ENCODE peak calls at places on chromosomes 12 and 14, in five cellular contexts. I is tibial nerve, L is fibroblast of lung, H is cardiac muscle cell, O is endothelial cell of umbilical vein. N is an unnamed sample. For H3K4me1, the result is how much of the 10 kb centered on the place peaks cover.

GRCh38 chr12:52380271-52380694 is 5.2 kb downstream of the KRT84 start:
- DNase-seq in I (no peak), L (peak), H (peak), O (peak), N (no peak)

GRCh38 chr12:60205500-60205899 is 609.7 kb downstream of the SLC16A7 start:
- DNase-seq in I (no peak), L (peak), H (peak), O (no peak), N (no peak)

GRCh38 chr12:30002677-30003076 is 218.9 kb upstream of the TMTC1 start:
- DNase-seq in I (no peak), L (no peak), H (no peak), O (no peak), N (no peak)

GRCh38 chr12:75212072-75212471 is 2.4 kb upstream of the KCNC2 start:
- DNase-seq in I (no peak), L (no peak), H (no peak), O (no peak), N (no peak)

GRCh38 chr12:117977373-117977772 is 8.6 kb upstream of the KSR2 start:
- DNase-seq in I (no peak), L (no peak), H (no peak), O (no peak), N (no peak)

GRCh38 chr14:49586673-49587460 is 687 bp upstream of the RPS29 start:
- DNase-seq in I (no peak), L (peak), H (peak), O (peak), N (no peak)

GRCh38 chr12:39764944-39765560 is 145.4 kb upstream of the ABCD2 start:
- DNase-seq in I (no peak), L (peak), H (peak), O (peak), N (no peak)

GRCh38 chr14:24461336-24461735 is 18.8 kb upstream of the SDR39U1 start:
- DNase-seq in I (no peak), L (no peak), H (no peak), O (no peak), N (no peak)

GRCh38 chr12:7498832-7499231 is 4.7 kb downstream of the CD163 start:
- DNase-seq in I (no peak), L (peak), H (peak), O (no peak), N (no peak)

GRCh38 chr14:22836301-22837058 is at the start of gene MMP14:
- DNase-seq in I (peak), L (peak), H (peak), O (peak), N (no peak)

GRCh38 chr12:62328296-62328921 is 68.2 kb downstream of the USP15 start:
- DNase-seq in I (no peak), L (peak), H (no peak), O (no peak), N (no peak)

GRCh38 chr12:34203866-34204620 is 181.7 kb downstream of the ALG10 start:
- DNase-seq in I (no peak), L (no peak), H (no peak), O (no peak), N (no peak)

GRCh38 chr14:68910540-68910939 is 68.6 kb downstream of the ACTN1 start:
- DNase-seq in I (no peak), L (no peak), H (no peak), O (no peak), N (no peak)

GRCh38 chr14:68908860-68909259 is 70.2 kb downstream of the ACTN1 start:
- DNase-seq in I (no peak), L (no peak), H (no peak), O (no peak), N (no peak)

GRCh38 chr14:68908201-68908600 is 70.9 kb downstream of the ACTN1 start:
- DNase-seq in I (no peak), L (no peak), H (no peak), O (no peak), N (no peak)

GRCh38 chr14:68913516-68913915 is 65.6 kb downstream of the ACTN1 start:
- DNase-seq in I (no peak), L (no peak), H (no peak), O (no peak), N (no peak)

DNA sequence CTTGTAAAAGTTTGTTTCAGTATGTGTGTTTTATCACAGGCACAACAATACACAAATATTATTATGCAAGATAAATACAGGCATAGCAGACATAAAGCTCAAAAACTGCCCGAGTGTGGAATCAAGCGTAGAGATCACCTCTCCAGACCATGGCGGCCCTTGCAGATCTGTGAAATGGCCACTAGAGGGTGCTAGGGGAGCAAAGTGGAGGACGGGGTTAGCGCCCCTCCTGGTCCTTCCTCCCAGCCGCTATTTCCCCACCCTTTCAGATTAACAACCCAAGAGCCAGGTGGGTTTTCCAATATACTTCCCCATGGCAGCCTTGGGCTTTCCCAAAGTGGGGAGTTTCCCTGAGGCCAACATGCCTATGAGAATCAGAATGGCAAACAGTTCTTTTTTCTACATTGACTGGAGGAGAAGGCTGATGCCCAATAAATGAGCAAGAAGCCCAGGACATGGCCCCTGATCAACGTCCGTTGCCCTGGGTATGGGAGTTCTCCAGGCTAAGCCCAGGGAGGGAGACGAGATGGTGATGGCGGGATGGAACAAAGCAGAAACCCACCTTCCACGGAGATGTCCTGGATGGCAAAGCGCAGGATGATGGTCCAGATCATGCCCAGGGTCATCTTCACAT is 67.4 kb downstream of the ACTN1 start:
- DNase-seq in I (peak), L (peak), H (peak), O (peak), N (no peak)
- H3K4me1 ChIP-seq in I (under half), L (under half), H (under half), O (under half), N (under half)

GRCh38 chr14:99256483-99256874 is 15.5 kb downstream of the BCL11B start:
- DNase-seq in I (no peak), L (no peak), H (no peak), O (no peak), N (no peak)

GRCh38 chr14:99254391-99255009 is 17.5 kb downstream of the BCL11B start:
- DNase-seq in I (no peak), L (no peak), H (no peak), O (no peak), N (no peak)

GRCh38 chr14:99257673-99258221 is 14.2 kb downstream of the BCL11B start:
- DNase-seq in I (no peak), L (no peak), H (no peak), O (no peak), N (no peak)

GRCh38 chr14:99257122-99257672 is 14.8 kb downstream of the BCL11B start:
- DNase-seq in I (no peak), L (no peak), H (no peak), O (no peak), N (no peak)

DNA sequence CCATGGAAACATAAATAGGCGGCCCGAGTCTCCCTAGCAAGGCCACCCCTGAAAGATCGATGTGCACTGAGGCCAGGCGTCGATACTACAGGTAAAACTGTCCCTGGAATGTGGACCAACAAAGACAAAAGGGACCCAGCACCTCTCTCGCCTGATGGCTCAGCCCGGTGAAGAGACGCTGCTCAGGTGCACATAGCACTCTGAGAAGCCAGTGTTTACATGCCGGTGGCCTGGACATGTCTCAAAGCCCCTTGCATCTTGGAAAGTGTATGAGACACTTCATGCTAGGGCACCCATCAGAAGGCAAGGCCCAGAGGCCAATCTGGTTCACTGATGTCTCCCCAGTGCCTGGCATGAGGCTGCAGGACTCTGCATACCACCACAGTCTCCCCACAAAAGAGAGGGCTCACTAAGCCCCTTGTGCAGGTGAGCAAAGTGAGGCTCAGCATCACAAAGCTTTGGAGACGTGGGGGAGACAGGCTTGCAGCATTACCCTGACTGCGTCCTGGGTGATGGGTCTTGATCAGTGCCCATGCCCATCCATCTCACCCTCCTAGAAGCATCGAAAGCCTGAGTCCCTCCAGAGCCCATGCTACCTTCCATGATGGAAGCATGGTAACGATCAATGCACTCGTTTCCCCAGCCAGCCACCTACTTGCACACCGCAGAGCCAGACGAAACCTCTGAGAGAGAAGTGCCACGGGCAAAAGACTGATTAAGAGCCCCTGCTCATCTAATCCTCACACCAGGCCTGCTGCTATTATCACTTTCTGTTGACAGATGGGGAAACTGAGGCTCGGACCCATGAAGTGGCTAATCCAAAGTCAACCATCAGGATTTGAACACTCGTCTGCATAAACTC is 16.1 kb downstream of the BCL11B start:
- DNase-seq in I (no peak), L (no peak), H (no peak), O (no peak), N (no peak)
- H3K4me1 ChIP-seq in I (under half), L (under half), H (under half), O (under half), N (half or more)

GRCh38 chr12:108833757-108834472 is 23.5 kb downstream of the SSH1 start:
- DNase-seq in I (no peak), L (peak), H (peak), O (no peak), N (no peak)
- H3K4me1 ChIP-seq in I (half or more), L (under half), H (under half), O (half or more), N (half or more)

DNA sequence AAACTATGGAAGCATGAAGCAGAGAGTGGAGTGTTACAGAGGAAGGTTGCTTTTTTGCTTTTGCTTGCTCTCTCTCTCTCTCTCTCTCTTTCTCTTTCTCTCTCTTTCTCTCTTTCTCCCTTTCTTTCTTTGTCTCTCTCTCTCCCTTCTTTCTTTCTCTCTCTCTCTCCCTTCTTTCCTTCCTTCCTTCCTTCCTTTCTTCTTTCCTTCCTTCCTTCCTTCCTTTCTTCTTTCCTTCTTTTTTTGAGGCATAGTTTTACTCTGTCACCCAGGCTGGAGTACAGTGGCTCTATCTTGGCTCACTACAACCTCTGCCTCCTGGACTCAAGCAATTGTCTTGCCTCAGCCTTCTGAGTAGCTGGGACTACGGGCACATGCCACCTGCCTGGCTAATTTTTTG is 7.6 kb downstream of the ARHGDIB start:
- DNase-seq in I (no peak), L (no peak), H (no peak), O (no peak), N (no peak)
- H3K4me1 ChIP-seq in I (under half), L (under half), H (under half), O (half or more), N (under half)

DNA sequence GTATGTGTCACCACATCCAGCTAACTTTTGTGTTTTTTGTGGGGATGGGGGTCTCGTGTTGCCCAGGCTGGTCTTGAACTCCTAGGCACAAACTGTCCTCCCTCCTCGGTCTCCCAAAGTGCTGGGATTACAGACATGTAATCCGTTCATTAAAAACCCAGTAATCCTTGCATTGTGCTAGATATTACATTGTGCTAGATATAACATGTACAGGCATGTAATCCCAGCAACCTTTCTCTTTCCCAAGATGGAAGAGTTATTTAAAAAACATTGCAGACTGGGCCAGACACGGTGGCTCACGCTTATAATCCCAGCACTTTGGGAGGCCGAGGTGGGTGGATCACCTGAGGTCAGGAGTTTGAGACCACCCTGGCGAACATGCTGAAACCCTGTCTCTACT is 19.7 kb downstream of the ELK3 start:
- DNase-seq in I (no peak), L (no peak), H (no peak), O (no peak), N (no peak)
- H3K4me1 ChIP-seq in I (under half), L (under half), H (under half), O (half or more), N (half or more)

GRCh38 chr14:37202265-37202664 is 4.5 kb downstream of the MIPOL1 start:
- DNase-seq in I (no peak), L (peak), H (no peak), O (peak), N (no peak)
- H3K4me1 ChIP-seq in I (under half), L (under half), H (under half), O (under half), N (under half)

GRCh38 chr12:10236720-10237119 is 24.0 kb downstream of the GABARAPL1 start:
- DNase-seq in I (no peak), L (no peak), H (no peak), O (no peak), N (no peak)

GRCh38 chr12:10243803-10244520 is 31.3 kb downstream of the GABARAPL1 start:
- DNase-seq in I (no peak), L (no peak), H (no peak), O (no peak), N (no peak)

GRCh38 chr12:10242539-10242938 is 29.9 kb downstream of the GABARAPL1 start:
- DNase-seq in I (no peak), L (no peak), H (peak), O (no peak), N (no peak)

GRCh38 chr12:10241781-10242180 is 29.1 kb downstream of the GABARAPL1 start:
- DNase-seq in I (no peak), L (no peak), H (peak), O (no peak), N (no peak)

DNA sequence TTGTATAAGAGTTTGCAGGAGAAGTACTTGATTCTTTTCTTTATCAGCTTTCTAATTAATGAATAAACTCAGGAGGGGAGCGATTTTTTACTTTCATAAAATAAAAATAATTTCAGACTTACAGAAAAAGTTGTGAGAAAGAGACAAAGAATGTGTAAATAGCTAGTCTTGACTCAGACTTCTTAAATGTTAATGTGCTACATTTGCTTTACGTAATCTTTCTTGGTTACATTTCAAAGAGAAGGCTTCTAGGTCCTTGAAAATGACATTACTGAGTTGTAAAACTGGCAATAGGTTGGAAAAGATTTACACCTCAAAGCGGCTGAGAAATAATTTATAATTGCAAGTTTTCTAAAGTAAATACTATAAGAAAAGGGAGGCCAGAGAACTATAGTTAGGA is 28.6 kb downstream of the GABARAPL1 start:
- DNase-seq in I (no peak), L (no peak), H (no peak), O (no peak), N (no peak)
- H3K4me1 ChIP-seq in I (under half), L (under half), H (under half), O (under half), N (under half)

GRCh38 chr12:32534698-32535097 is 135.3 kb downstream of the FGD4 start:
- DNase-seq in I (no peak), L (no peak), H (no peak), O (no peak), N (no peak)

GRCh38 chr12:32535260-32535999 is 136.1 kb downstream of the FGD4 start:
- DNase-seq in I (peak), L (peak), H (peak), O (peak), N (no peak)

GRCh38 chr12:32533971-32534590 is 134.7 kb downstream of the FGD4 start:
- DNase-seq in I (peak), L (peak), H (peak), O (peak), N (peak)

GRCh38 chr12:32532951-32533350 is 133.6 kb downstream of the FGD4 start:
- DNase-seq in I (no peak), L (no peak), H (no peak), O (no peak), N (no peak)

DNA sequence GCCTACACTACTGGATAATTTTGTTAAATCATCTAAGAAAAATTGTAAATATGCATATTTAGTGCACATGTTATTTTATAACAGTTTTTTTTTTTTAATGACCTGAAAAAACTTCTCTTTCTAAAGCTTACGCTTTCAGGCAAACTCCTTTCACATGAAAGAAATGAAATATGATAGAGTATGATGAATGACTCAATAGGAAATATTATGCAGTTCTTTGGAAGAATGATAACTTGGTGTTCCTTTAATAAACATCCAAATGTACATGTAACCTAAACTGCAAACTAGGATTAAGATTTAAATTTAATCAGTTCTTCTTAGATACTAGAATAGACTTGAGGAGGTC is 136.6 kb downstream of the FGD4 start:
- DNase-seq in I (no peak), L (no peak), H (no peak), O (peak), N (no peak)
- H3K4me1 ChIP-seq in I (half or more), L (under half), H (under half), O (under half), N (under half)

GRCh38 chr12:67695974-67696373 is 47.4 kb downstream of the DYRK2 start:
- DNase-seq in I (no peak), L (no peak), H (no peak), O (no peak), N (no peak)
- H3K4me1 ChIP-seq in I (under half), L (under half), H (under half), O (under half), N (under half)

GRCh38 chr12:15693233-15693911 is 95.8 kb downstream of the EPS8 start:
- DNase-seq in I (no peak), L (peak), H (no peak), O (no peak), N (no peak)
- H3K4me1 ChIP-seq in I (under half), L (under half), H (under half), O (under half), N (under half)

N was measured in esophagus squamous epithelium.